ENCODE peak calls at places on chromosomes 7 and 10, in eight cellular contexts. W, B, G, K, R, H, I and V are unnamed samples.

GRCh38 chr7:150962743-150963399 is 15.2 kb downstream of the KCNH2 start:
- DNase-seq in K (peak), R (peak), I (no peak), B (peak), H (no peak), G (peak), W (peak), V (peak)

GRCh38 chr10:47322300-47323061 is at the start of gene GDF2:
- DNase-seq in R (no peak), W (no peak), K (no peak), H (peak), I (no peak), G (no peak), B (no peak), V (no peak)

GRCh38 chr10:86871563-86872183 is 85.7 kb downstream of the MMRN2 start:
- DNase-seq in K (no peak), W (no peak), G (no peak), R (peak), B (no peak), I (no peak), H (no peak), V (no peak)

GRCh38 chr7:136997735-136998134 is 129.3 kb downstream of the CHRM2 start:
- DNase-seq in W (no peak), R (no peak), G (no peak), K (no peak), B (no peak), I (no peak), H (no peak), V (no peak)

GRCh38 chr10:13074562-13075451 is 25.2 kb upstream of the OPTN start:
- DNase-seq in G (peak), B (peak), R (peak), K (peak), I (peak), H (no peak), W (peak), V (peak)

GRCh38 chr7:93337047-93337446 is 104.9 kb downstream of the VPS50 start:
- DNase-seq in G (no peak), B (no peak), R (no peak), K (no peak), W (no peak), I (no peak), H (no peak), V (no peak)

GRCh38 chr10:1287493-1288480 is 231.6 kb downstream of the WDR37 start:
- DNase-seq in K (no peak), H (no peak), B (no peak), R (no peak), I (no peak), W (no peak), G (no peak), V (no peak)

GRCh38 chr7:121994625-121995410 is 121.9 kb downstream of the PTPRZ1 start:
- DNase-seq in W (peak), G (no peak), I (peak), R (peak), B (no peak), K (peak), H (no peak), V (peak)

GRCh38 chr10:18984531-18984930 is 64.1 kb upstream of the MALRD1 start:
- DNase-seq in I (no peak), G (no peak), W (peak), H (no peak), B (no peak), R (no peak), K (no peak), V (no peak)

GRCh38 chr10:12214763-12215218 is 18.8 kb downstream of the CDC123 start:
- DNase-seq in G (peak), I (peak), R (peak), H (no peak), K (no peak), W (peak), B (peak), V (peak)

GRCh38 chr10:102267748-102268147 is 22.4 kb downstream of the GBF1 start:
- DNase-seq in K (no peak), B (no peak), R (peak), G (no peak), W (no peak), I (peak), H (no peak), V (no peak)